ENCODE peak calls at places on chromosomes 5 and 9, in ten cellular contexts. F is iris pigment epithelial cell; B is activated naive CD8-positive, alpha-beta T cell treated with anti-CD3 and anti-CD28 coated beads, Interleukin-2, amount 50 U/mL, for 24 hours; Y is HT1080; U is hippocampal formation; E is lower lobe of right lung; D is type B pancreatic cell; I is cardiac fibroblast; G is globus pallidus; X is NT2/D1. Q is an unnamed sample.
A peak's percentile ranks its signal among the peaks of the same experiment; 100 is the strongest.

GRCh38 chr5:161700065-161700464 is 14.5 kb downstream of the GABRA6 start:
- DNase-seq in X (no peak), G (no peak), I (no peak), E (no peak), Y (no peak), D (no peak), U (no peak), F (no peak), B (no peak), Q (no peak)

GRCh38 chr9:133730994-133731715 is 7.0 kb downstream of the SARDH start:
- DNase-seq in F (no peak), D (peak; percentile 66), X (no peak), G (no peak), I (no peak), Y (no peak), B (no peak), E (no peak), U (no peak), Q (no peak)

GRCh38 chr5:2800035-2800434 is 48.6 kb upstream of the IRX2 start:
- DNase-seq in Y (no peak), B (no peak), D (no peak), F (no peak), G (no peak), E (no peak), X (no peak), U (no peak), I (no peak), Q (no peak)

GRCh38 chr5:10668697-10669096 is 92.3 kb downstream of the DAP start:
- DNase-seq in X (no peak), F (peak; percentile 26), Y (peak; percentile 78), U (no peak), E (no peak), I (no peak), B (no peak), G (no peak), D (no peak), Q (no peak)

GRCh38 chr5:163649522-163649921 is 144.1 kb downstream of the MAT2B start:
- DNase-seq in Y (peak; percentile 82), U (no peak), I (peak; percentile 69), F (peak; percentile 84), B (no peak), G (no peak), E (no peak), D (no peak), X (no peak), Q (peak; percentile 6)

GRCh38 chr9:107737987-107738743 is 248.6 kb upstream of the KLF4 start:
- DNase-seq in X (no peak), I (peak; percentile 96), G (no peak), D (no peak), F (peak; percentile 72), U (no peak), E (no peak), B (no peak), Y (no peak), Q (no peak)

GRCh38 chr5:53291528-53291927 is 182.0 kb upstream of the MOCS2 start:
- DNase-seq in D (no peak), X (no peak), Y (no peak), B (no peak), G (no peak), E (no peak), I (peak; percentile 84), U (no peak), F (peak; percentile 85), Q (no peak)

GRCh38 chr9:87383341-87384150 is 114.1 kb upstream of the DAPK1 start:
- DNase-seq in X (no peak), F (no peak), G (no peak), I (no peak), E (no peak), D (no peak), B (no peak), U (no peak), Y (no peak), Q (no peak)

GRCh38 chr5:76406014-76406413 is 2.9 kb downstream of the IQGAP2 start:
- DNase-seq in B (no peak), E (no peak), F (peak; percentile 51), X (no peak), D (no peak), U (no peak), Y (no peak), G (no peak), I (no peak), Q (no peak)

GRCh38 chr5:76688836-76689235 is 27.1 kb upstream of the F2R start:
- DNase-seq in D (no peak), Y (no peak), G (no peak), U (no peak), I (no peak), E (no peak), F (peak; percentile 52), B (no peak), X (no peak), Q (no peak)

GRCh38 chr9:37936965-37937364 is 33.0 kb upstream of the SLC25A51 start:
- DNase-seq in Y (no peak), I (peak; percentile 79), X (peak; percentile 40), D (no peak), E (peak; percentile 27), B (no peak), G (no peak), F (peak; percentile 92), U (no peak), Q (peak; percentile 27)

GRCh38 chr9:93111371-93112115 is 15.5 kb downstream of the CARD19 start:
- DNase-seq in X (no peak), U (no peak), D (no peak), Y (peak; percentile 86), B (no peak), F (peak; percentile 78), G (no peak), I (no peak), E (peak; percentile 66), Q (no peak)

GRCh38 chr5:17157916-17158529 is 59.4 kb upstream of the BASP1 start:
- DNase-seq in E (no peak), F (peak; percentile 100), B (no peak), I (peak; percentile 92), D (no peak), G (no peak), U (no peak), Y (no peak), X (no peak), Q (no peak)

GRCh38 chr9:68427216-68427994 is 71.0 kb downstream of the PGM5 start:
- DNase-seq in G (no peak), F (no peak), I (no peak), U (no peak), X (no peak), Y (no peak), D (no peak), B (no peak), E (no peak), Q (no peak)

GRCh38 chr5:3310551-3311340 is 284.9 kb upstream of the IRX1 start:
- DNase-seq in U (peak; percentile 53), G (peak; percentile 84), D (no peak), X (no peak), B (no peak), I (peak; percentile 40), E (no peak), F (peak; percentile 1), Y (peak; percentile 99), Q (peak; percentile 71)